ENCODE peak calls at places on chromosomes 2 and 18, in four cellular contexts. S is HepG2, I is K562, W is GM12878. X is an unnamed sample.

GRCh38 chr2:203650860-203651613 is 55.4 kb upstream of the CD28 start:
- DNase-seq in I (peak; percentile 26), S (peak; percentile 98), W (no peak), X (no peak)

GRCh38 chr2:96113951-96114350 is 2.4 kb downstream of the ADRA2B start:
- DNase-seq in I (no peak), S (no peak), W (no peak), X (no peak)

GRCh38 chr2:191228861-191229260 is 16.3 kb upstream of the MYO1B start:
- DNase-seq in S (no peak), I (no peak), W (no peak), X (no peak)

GRCh38 chr18:33157893-33158292 is 282.6 kb downstream of the CCDC178 start:
- DNase-seq in W (no peak), S (no peak), I (no peak), X (no peak)

GRCh38 chr2:238287702-238288649 is at the start of gene PER2:
- DNase-seq in S (peak; percentile 84), W (no peak), I (peak; percentile 51), X (peak; percentile 60)

GRCh38 chr2:126645211-126645618 is 10.7 kb upstream of the GYPC start:
- DNase-seq in I (peak; percentile 95), W (no peak), S (no peak), X (no peak)

GRCh38 chr2:204144487-204144886 is 207.9 kb downstream of the ICOS start:
- DNase-seq in I (no peak), S (no peak), W (no peak), X (no peak)

GRCh38 chr2:31097962-31098361 is 40.3 kb downstream of the GALNT14 start:
- DNase-seq in W (no peak), S (no peak), I (no peak), X (no peak)

GRCh38 chr2:231883468-231883881 is 42.7 kb downstream of the NPPC start:
- DNase-seq in I (no peak), W (no peak), S (no peak), X (no peak)

GRCh38 chr2:67374481-67374880 is 22.7 kb upstream of the ETAA1 start:
- DNase-seq in W (no peak), S (no peak), I (no peak), X (no peak)

GRCh38 chr2:113187771-113188170 is 14.0 kb downstream of the PSD4 start:
- DNase-seq in W (no peak), S (no peak), I (no peak), X (no peak)

GRCh38 chr2:197113221-197113831 is 186.8 kb upstream of the PGAP1 start:
- DNase-seq in S (peak; percentile 12), W (no peak), I (peak; percentile 7), X (no peak)

GRCh38 chr2:199223791-199224190 is 233.9 kb downstream of the SATB2 start:
- DNase-seq in I (peak; percentile 35), W (no peak), S (peak; percentile 35), X (no peak)

GRCh38 chr18:9876867-9877654 is 8.7 kb upstream of the TXNDC2 start:
- DNase-seq in W (no peak), S (peak; percentile 30), I (peak; percentile 98), X (no peak)

GRCh38 chr2:218813771-218814460 is 17.7 kb downstream of the PRKAG3 start:
- DNase-seq in W (no peak), I (no peak), S (no peak), X (no peak)

GRCh38 chr2:207408086-207408794 is 121.5 kb upstream of the CREB1 start:
- DNase-seq in S (peak; percentile 32), I (no peak), W (peak; percentile 68), X (no peak)

GRCh38 chr18:72868666-72869661 is 1.2 kb upstream of the NETO1 start:
- DNase-seq in W (no peak), I (no peak), S (no peak), X (peak; percentile 28)
- TF ChIP-seq NR2C2 in W (no peak), I (no peak), S (no peak), X (no peak)

GRCh38 chr2:33136056-33136455 is 189.3 kb downstream of the LTBP1 start:
- DNase-seq in I (no peak), S (no peak), W (no peak), X (no peak)

GRCh38 chr2:33134764-33135560 is 188.2 kb downstream of the LTBP1 start:
- DNase-seq in W (no peak), S (no peak), I (peak; percentile 24), X (no peak)

GRCh38 chr2:33133436-33133835 is 186.7 kb downstream of the LTBP1 start:
- DNase-seq in S (no peak), I (peak; percentile 16), W (no peak), X (no peak)

GRCh38 chr2:33135645-33136044 is 188.9 kb downstream of the LTBP1 start:
- DNase-seq in S (no peak), I (no peak), W (no peak), X (no peak)

DNA sequence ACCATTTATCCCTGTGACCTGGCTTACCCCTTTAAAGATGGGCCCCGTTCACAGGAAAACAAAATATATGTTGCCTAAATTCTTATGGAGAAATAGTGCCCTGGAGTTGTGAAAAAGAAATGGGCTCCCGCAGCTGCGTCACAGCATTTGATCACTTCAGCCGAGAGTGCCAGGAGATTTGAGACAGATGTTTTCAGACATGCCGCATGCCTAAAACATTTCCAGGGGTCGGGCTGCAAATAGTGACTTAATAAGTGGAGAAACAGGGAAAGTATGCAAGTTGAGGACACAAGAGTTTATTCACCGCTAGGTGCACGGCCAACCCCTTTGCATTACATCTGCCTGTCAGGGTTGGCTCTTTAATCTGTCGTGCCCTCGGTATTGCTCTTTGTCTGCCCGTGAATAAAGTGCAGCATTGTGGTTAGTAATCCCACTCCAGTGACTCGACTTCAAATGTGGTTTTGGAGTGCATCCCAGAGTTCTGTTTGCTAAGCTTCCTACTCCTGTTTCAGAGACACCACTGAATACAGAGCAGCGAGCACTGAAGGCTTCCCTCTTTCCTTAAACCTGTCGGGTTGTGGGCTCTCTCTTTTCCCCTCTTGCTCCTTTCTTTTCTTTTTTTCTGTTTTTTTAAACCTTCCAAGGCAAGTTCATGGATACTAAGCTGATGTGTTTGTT is 187.5 kb downstream of the LTBP1 start:
- DNase-seq in W (no peak), I (peak; percentile 19), S (peak; percentile 67), X (no peak)
- TF ChIP-seq NR2C2 in W (no peak), I (no peak), S (no peak), X (no peak)

GRCh38 chr2:46852598-46852997 is 63.0 kb downstream of the MCFD2 start:
- DNase-seq in W (no peak), I (no peak), S (no peak), X (no peak)

GRCh38 chr2:46854260-46854659 is 61.3 kb downstream of the MCFD2 start:
- DNase-seq in W (no peak), I (no peak), S (no peak), X (no peak)

GRCh38 chr2:46849741-46850474 is 65.7 kb downstream of the MCFD2 start:
- DNase-seq in W (no peak), I (peak; percentile 92), S (no peak), X (no peak)

GRCh38 chr2:46850742-46851141 is 64.9 kb downstream of the MCFD2 start:
- DNase-seq in W (no peak), I (no peak), S (no peak), X (no peak)

GRCh38 chr2:46852124-46852523 is 63.5 kb downstream of the MCFD2 start:
- DNase-seq in S (no peak), I (no peak), W (no peak), X (no peak)
- TF ChIP-seq NR2C2 in S (no peak), I (no peak), W (no peak), X (no peak)

GRCh38 chr2:47266939-47267338 is 111.8 kb upstream of the STPG4 start:
- DNase-seq in I (no peak), W (no peak), S (no peak), X (no peak)

GRCh38 chr2:47271054-47272000 is 116.2 kb upstream of the STPG4 start:
- DNase-seq in S (no peak), W (no peak), I (no peak), X (no peak)

GRCh38 chr2:47267389-47268086 is 112.4 kb upstream of the STPG4 start:
- DNase-seq in S (peak; percentile 50), I (no peak), W (no peak), X (no peak)

GRCh38 chr2:47270421-47270820 is 115.3 kb upstream of the STPG4 start:
- DNase-seq in W (no peak), S (no peak), I (no peak), X (no peak)

GRCh38 chr2:47269316-47270232 is 114.5 kb upstream of the STPG4 start:
- DNase-seq in S (peak; percentile 66), I (peak; percentile 42), W (no peak), X (no peak)
- TF ChIP-seq NR2C2 in S (no peak), I (no peak), W (no peak), X (no peak)

GRCh38 chr2:53234548-53234903 is 533.1 kb upstream of the CHAC2 start:
- DNase-seq in I (no peak), W (no peak), S (no peak), X (peak; percentile 30)
- TF ChIP-seq NR2C2 in I (no peak), W (no peak), S (no peak), X (no peak)

DNA sequence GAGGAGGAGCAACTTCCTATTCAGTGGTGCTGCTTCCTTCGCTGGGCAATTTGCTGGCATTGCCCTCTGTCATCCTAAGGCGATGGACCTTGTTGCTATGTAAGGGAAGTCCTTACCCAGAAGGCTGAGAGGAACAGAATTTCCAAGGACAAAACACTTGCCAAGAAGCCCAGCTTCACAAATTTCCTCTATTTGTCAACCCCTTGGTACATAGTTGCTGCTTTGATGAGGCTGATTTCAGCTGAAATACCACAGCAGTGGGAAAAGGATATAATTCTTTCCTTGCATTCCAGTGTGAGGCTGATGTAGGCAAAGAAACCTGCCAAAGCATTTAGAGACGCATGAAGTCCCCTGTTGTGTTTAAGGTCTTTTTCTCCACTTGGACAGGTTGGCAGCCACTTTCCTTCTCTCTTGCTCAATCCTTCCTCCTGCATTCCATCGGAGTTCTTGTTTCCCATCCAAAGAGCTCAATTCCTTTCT is 16.4 kb upstream of the ST3GAL5 start:
- DNase-seq in W (no peak), I (no peak), S (no peak), X (no peak)
- TF ChIP-seq NR2C2 in W (no peak), I (no peak), S (no peak), X (no peak)

GRCh38 chr2:159891917-159892691 is 94.1 kb upstream of the CD302 start:
- DNase-seq in S (no peak), W (no peak), I (no peak), X (no peak)
- TF ChIP-seq NR2C2 in S (no peak), W (no peak), I (no peak), X (no peak)